ENCODE peak calls at places on chromosomes 7 and 10, in four cellular contexts. N is type B pancreatic cell, W is AG09319, J is natural killer cell. R is an unnamed sample.

GRCh38 chr10:81450651-81451050 is 424.3 kb upstream of the NRG3 start:
- DNase-seq in J (no peak), N (no peak), W (no peak), R (no peak)

GRCh38 chr10:72340911-72341310 is 13.8 kb downstream of the DNAJB12 start:
- DNase-seq in N (no peak), W (no peak), J (no peak), R (no peak)

GRCh38 chr7:116702046-116702445 is 30.1 kb downstream of the MET start:
- DNase-seq in J (no peak), W (no peak), N (no peak), R (no peak)

GRCh38 chr7:133479456-133480097 is 226.7 kb downstream of the EXOC4 start:
- DNase-seq in J (no peak), N (no peak), W (no peak), R (no peak)

GRCh38 chr7:132400667-132401142 is 175.6 kb downstream of the PLXNA4 start:
- DNase-seq in N (no peak), J (no peak), W (no peak), R (no peak)

GRCh38 chr7:33500590-33500989 is 371.2 kb downstream of the BBS9 start:
- DNase-seq in J (no peak), N (no peak), W (no peak), R (no peak)

GRCh38 chr7:2894118-2894940 is 50.2 kb upstream of the GNA12 start:
- DNase-seq in W (no peak), J (peak; percentile 29), N (no peak), R (peak; percentile 35)

GRCh38 chr7:41709621-41710020 is 6.7 kb upstream of the INHBA start:
- DNase-seq in J (no peak), W (no peak), N (no peak), R (no peak)

GRCh38 chr7:158074896-158075632 is 512.6 kb downstream of the PTPRN2 start:
- DNase-seq in J (no peak), N (no peak), W (no peak), R (no peak)

GRCh38 chr10:12849351-12850181 is 151.9 kb downstream of the CCDC3 start:
- DNase-seq in W (no peak), J (no peak), N (no peak), R (no peak)

DNA sequence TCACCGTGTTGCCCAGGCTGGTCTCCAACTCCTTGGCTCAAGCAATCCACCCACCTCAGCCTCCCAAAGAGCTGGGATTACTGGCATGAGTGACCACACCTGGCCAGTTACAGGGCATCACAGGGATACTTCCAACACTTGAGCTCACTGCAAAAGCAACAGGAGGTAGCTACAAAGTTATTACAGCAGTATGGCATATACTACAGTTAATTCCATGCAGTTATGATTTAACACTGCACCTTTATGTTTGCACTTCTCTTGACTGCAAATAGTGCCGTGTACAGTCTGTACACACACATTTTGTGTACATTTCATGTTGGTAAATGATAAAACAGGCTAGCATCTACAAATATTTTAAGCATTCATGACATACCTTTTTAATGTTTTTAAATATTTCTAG is 21.3 kb downstream of the SRPK2 start:
- DNase-seq in N (no peak), W (no peak), J (no peak), R (no peak)
- TF ChIP-seq CTCF in N (no peak), W (no peak), J (no peak), R (no peak)

GRCh38 chr10:101770331-101771215 is 5.3 kb downstream of the FGF8 start:
- DNase-seq in N (no peak), J (no peak), W (no peak), R (no peak)
- TF ChIP-seq CTCF in N (no peak), J (no peak), W (no peak), R (no peak)

GRCh38 chr10:89213191-89213808 is 6.2 kb upstream of the CH25H start:
- DNase-seq in N (no peak), W (no peak), J (no peak), R (no peak)
- TF ChIP-seq CTCF in N (peak; percentile 82), W (peak; percentile 39), J (peak; percentile 78), R (no peak)

GRCh38 chr10:58435297-58435696 is 50.1 kb downstream of the TFAM start:
- DNase-seq in J (no peak), N (no peak), W (peak; percentile 94), R (no peak)
- TF ChIP-seq CTCF in J (no peak), N (no peak), W (peak; percentile 10), R (no peak)

GRCh38 chr7:151057989-151058765 is 480 bp upstream of the CDK5 start:
- DNase-seq in N (peak; percentile 97), J (peak; percentile 91), W (peak; percentile 98), R (peak; percentile 91)

GRCh38 chr7:151060113-151060415 is 675 bp downstream of the SLC4A2 start:
- DNase-seq in N (no peak), J (no peak), W (no peak), R (no peak)

GRCh38 chr7:151057737-151057988 is at the start of gene CDK5:
- DNase-seq in W (no peak), J (no peak), N (no peak), R (no peak)

GRCh38 chr7:151059362-151060112 is at the start of gene SLC4A2:
- DNase-seq in N (peak; percentile 81), J (peak; percentile 76), W (no peak), R (peak; percentile 89)

DNA sequence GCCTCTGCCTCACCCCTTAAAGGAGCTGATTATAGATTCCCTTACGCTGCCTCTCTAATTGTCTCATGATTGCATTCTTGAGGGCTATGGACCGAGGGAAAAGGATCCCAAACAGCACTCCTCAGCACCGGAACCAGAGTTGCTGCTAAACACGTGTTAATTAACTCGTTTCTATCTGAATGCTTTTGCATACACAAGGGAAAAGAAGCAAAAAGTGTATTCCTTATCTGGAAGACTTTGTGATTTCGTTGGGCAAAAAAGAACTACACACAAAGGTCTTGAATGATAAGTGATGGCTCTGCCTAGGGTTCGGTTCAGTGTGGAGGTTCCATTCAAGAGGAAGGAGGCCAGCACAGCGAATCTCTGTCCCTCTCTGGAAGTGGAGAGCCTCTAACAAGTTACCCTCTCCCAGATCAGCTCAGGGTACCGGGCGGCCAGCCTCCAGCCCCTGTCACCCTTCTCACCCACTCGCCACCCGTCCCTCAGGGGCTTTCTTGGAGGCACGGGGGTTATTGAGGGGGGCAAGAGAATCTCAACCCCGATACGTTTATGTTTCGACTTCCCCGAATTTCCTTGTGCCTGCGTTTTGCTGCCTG is 525 bp upstream of the SLC4A2 start:
- DNase-seq in N (no peak), J (no peak), W (no peak), R (no peak)
- TF ChIP-seq CTCF in N (no peak), J (no peak), W (no peak), R (no peak)

DNA sequence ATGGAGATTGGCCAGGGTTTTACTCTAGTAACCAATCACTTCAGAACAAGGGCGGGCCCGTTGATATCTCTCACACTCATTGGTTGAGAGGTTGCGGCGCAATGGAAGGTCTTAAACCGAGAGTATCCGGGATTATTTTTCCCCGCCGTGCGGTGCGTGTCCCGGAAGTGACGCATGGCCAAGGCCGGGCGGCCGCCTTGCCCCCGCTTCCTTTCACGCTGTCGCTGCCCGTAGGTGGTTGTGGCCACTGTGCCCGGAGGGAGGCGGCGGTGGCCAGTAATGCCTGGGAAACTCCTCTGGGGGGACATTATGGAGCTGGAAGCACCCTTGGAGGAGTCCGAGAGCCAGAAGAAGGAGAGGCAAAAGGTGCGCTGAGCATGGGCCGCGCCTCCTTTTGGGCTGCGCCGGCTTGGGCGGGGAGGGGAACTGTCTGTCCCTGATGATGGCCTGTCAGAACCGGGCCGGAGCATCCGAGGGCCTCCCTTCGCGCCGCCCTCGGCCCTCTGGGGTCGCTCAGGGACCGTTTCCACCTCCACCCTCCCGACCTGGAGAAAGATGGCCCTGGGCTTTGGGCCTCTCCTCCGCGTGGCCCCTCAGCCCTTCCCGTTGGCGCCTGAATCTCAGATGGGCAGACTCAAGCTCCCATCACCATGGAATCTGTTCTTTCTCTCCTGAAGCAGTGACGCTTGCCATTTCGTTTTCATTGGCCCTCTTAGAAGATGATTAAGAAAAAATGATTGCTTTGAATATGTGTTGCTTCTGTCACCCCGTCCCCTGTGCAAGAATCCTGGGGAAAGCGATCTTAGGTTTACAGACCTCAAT is at the start of gene DDX50:
- DNase-seq in N (peak; percentile 95), J (peak; percentile 94), W (peak; percentile 97), R (peak; percentile 92)
- TF ChIP-seq CTCF in N (peak; percentile 59), J (no peak), W (no peak), R (no peak)

GRCh38 chr10:2992401-2993198 is 74.7 kb upstream of the PFKP start:
- DNase-seq in W (no peak), N (no peak), J (no peak), R (no peak)
- TF ChIP-seq CTCF in W (peak; percentile 7), N (peak; percentile 32), J (no peak), R (no peak)

GRCh38 chr7:48389977-48390376 is 218.7 kb downstream of the ABCA13 start:
- DNase-seq in N (no peak), J (no peak), W (peak; percentile 12), R (no peak)

GRCh38 chr7:48388922-48389321 is 217.7 kb downstream of the ABCA13 start:
- DNase-seq in J (no peak), W (no peak), N (no peak), R (no peak)

GRCh38 chr7:48387916-48388315 is 216.7 kb downstream of the ABCA13 start:
- DNase-seq in J (no peak), N (no peak), W (no peak), R (no peak)

DNA sequence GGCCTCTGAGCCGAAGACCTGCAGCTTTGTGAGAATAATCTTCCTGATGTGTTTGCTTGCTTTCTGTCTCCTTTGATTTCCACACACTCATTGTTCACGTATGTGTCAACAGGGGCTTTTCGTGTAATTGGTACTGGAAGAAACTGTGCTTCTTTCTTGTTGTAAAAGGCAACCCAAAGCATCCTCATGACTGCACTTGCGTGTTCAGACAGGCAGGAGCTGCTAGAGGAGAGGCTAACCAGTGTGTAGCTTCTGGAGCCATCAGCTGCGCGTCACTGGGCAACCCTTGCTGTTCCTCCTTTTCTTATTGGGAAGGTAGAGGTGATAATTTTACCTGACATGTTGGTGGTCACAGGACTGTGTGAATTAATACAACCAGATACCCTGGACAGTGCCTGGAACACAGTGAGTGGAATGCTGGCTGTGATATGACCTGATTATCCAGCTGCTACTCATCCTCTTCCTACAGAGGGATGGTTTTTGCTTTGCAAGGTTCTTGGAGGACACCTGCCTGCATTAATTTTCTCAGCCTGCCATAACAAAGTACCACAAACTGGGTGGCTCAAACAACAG is 213.0 kb downstream of the ABCA13 start:
- DNase-seq in N (no peak), W (no peak), J (no peak), R (no peak)
- TF ChIP-seq CTCF in N (no peak), W (no peak), J (no peak), R (no peak)

GRCh38 chr10:48677625-48678024 is 7.0 kb upstream of the WDFY4 start:
- DNase-seq in J (no peak), N (no peak), W (no peak), R (no peak)
- TF ChIP-seq CTCF in J (no peak), N (no peak), W (no peak), R (no peak)

R was measured in activated B cell treated with CpG ODN at 0.5 μM for 24 hours.